ENCODE peak calls at places on chromosomes 16 and 17, in four cellular contexts. I, H, X and Z are unnamed samples.

GRCh38 chr16:81502396-81503060 is 57.9 kb downstream of the CMIP start:
- DNase-seq in I (peak; percentile 72), H (no peak), X (no peak), Z (no peak)

GRCh38 chr17:37212184-37212583 is 163.6 kb upstream of the C17orf78 start:
- DNase-seq in X (no peak), I (no peak), H (no peak), Z (no peak)

GRCh38 chr16:20897253-20897896 is 2.8 kb downstream of the DCUN1D3 start:
- DNase-seq in H (no peak), X (no peak), I (no peak), Z (no peak)

GRCh38 chr17:6084226-6085161 is 14.3 kb downstream of the WSCD1 start:
- DNase-seq in H (no peak), X (no peak), I (no peak), Z (no peak)

GRCh38 chr17:45702666-45703266 is 81.4 kb upstream of the CRHR1 start:
- DNase-seq in I (no peak), X (no peak), H (no peak), Z (no peak)

GRCh38 chr17:45149669-45150603 is 1.7 kb downstream of the HEXIM1 start:
- DNase-seq in I (peak; percentile 44), H (peak; percentile 48), X (no peak), Z (peak; percentile 26)

GRCh38 chr16:89562027-89562599 is 1.6 kb downstream of the RPL13 start:
- DNase-seq in H (no peak), I (no peak), X (no peak), Z (peak; percentile 58)

GRCh38 chr17:68011199-68011665 is 15.0 kb upstream of the C17orf58 start:
- DNase-seq in I (peak; percentile 78), X (no peak), H (peak; percentile 82), Z (peak; percentile 84)

GRCh38 chr16:86921289-86921688 is 342.9 kb downstream of the FOXL1 start:
- DNase-seq in I (no peak), H (no peak), X (no peak), Z (no peak)

GRCh38 chr16:68737046-68737729 is at the start of gene CDH1:
- DNase-seq in I (peak; percentile 73), X (no peak), H (peak; percentile 99), Z (no peak)

GRCh38 chr17:13592427-13592826 is 9.3 kb downstream of the HS3ST3A1 start:
- DNase-seq in H (no peak), X (no peak), I (no peak), Z (no peak)

GRCh38 chr16:81866820-81867440 is 87.8 kb downstream of the PLCG2 start:
- DNase-seq in X (no peak), I (no peak), H (no peak), Z (no peak)

GRCh38 chr16:81861503-81861902 is 82.4 kb downstream of the PLCG2 start:
- DNase-seq in X (no peak), H (no peak), I (no peak), Z (no peak)

GRCh38 chr16:80751167-80751566 is 53.2 kb downstream of the CDYL2 start:
- DNase-seq in I (no peak), H (no peak), X (no peak), Z (no peak)

DNA sequence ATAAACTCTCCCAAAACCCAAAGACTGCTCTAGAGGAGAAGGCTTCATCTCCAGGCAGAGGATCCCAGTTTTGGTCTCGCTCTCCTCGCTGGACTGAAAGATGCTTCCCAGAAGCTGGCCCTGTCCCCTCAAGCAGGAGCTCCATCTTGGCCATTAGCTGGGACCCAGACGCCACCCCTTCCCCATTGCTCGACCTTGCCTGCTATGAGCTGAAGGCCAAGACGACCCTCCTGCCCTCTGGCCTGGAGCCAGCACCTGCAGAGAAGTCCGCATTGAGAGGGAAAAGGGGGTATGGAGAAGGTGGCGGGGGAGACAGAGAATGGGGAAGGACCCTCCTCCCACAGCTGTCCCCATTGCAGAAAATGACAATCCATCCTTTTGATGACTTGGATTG is 3.6 kb upstream of the RCVRN start:
- DNase-seq in H (no peak), I (no peak), X (no peak), Z (no peak)
- TF ChIP-seq USF1 in H (no peak), I (no peak), X (no peak), Z (no peak)

DNA sequence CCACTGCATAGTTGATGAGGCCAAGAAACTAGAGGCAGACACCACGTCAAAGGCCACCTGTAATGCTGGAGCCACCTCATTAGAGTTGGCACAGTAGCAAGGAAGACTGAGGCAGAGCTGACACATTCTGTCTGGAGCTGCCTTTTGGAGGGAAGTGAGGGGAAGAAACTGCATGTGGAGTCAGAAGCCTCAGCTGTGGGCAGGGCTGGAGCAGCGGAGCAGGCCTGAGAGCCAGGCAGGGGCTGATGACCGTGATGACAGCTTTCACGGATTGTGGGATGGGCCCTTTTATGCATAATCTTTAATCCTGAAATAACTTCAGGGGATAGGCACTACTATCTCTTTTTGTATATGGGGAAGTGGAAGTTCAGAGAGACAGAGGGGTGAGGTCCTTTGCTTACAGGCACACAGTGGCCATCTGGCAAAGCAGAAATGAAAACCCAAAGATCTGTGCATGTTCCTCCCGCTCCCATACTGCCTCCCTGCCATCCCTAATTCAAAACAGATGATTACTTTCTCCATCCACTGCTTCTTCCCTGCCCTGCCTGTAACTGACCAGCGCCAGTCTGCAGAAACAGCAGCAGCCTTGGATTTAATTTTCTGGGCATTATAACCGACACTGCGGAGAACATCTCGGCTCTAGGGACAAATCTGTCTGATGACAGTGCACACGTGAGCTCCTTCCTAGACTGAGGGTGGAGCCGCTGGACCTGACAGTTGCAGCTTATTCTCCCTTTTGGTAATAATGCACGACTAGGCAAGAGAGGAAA is 95.2 kb downstream of the UTP18 start:
- DNase-seq in X (no peak), I (peak; percentile 84), H (no peak), Z (no peak)
- TF ChIP-seq USF1 in X (no peak), I (no peak), H (no peak), Z (no peak)

DNA sequence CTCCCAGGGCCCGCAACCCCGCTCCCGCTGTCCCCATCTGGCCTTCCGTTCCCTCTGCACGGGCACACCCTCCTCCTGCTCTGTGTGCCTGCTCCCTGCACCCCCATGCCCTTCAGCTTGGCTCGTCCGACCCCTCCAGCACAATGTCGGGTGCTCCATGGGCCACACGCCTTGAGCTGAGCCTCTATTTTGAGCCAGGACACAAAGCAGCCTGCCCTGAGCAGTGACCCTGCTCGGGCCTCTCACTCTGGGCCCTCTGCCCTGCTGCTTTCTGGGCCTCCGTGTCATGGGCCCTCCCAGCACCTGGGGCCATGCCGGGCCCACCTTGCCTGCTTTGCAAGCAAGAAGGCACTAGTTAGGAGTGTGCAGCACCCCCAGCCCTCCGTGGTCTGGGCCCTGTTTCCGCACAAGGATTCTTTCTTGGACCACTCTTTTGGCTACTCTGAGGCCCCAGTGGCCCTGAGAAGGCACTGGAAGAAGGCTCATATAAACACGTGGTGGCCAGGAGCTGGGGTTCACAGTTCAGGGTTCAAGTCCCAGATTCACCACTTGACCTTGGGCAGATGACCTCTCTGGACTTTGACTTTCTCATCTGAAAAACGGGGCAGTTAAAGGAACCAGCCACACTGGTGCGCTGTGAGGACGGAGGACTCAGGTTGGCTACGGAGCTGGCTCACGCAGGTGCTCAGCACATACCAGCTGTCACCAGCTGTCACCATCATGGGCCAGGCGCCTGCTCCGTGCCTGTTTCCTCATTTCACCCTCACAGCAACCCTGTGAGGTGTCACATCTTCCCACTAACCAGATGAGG is 166.1 kb upstream of the GSE1 start:
- DNase-seq in H (no peak), I (no peak), X (peak; percentile 39), Z (no peak)
- TF ChIP-seq USF1 in H (no peak), I (no peak), X (no peak), Z (no peak)

DNA sequence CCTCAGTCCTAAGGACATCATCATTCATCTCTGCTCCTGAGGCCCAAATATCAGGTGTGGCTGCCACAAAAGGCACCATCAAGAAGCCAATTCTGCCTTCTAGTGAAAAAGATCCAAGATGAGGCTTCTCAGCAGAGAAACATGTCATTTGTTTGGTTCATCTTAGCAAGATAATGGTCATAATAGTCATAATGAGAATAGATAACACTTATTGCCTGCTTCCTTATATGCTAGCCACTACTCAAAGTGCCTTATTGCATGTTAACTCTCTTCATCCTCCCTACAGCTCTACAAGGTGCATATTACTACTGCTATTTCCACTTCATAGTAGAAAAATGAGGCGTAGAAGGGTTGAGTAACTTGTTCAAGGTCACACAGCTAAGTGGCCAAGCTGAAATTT is 45.0 kb upstream of the MRPS23 start:
- DNase-seq in I (no peak), H (no peak), X (no peak), Z (no peak)
- TF ChIP-seq USF1 in I (no peak), H (no peak), X (no peak), Z (no peak)